ENCODE peak calls at places on chromosomes 13 and 19, in eight cellular contexts. O is fibroblast of lung, G is heart right ventricle, A is ovary, Q is AG04450, W is body of pancreas, N is uterus, B is cardiac muscle cell. J is an unnamed sample.

GRCh38 chr19:40639638-40639982 is 38.4 kb downstream of the LTBP4 start:
- DNase-seq in O (no peak), G (no peak), A (no peak), Q (no peak), W (no peak), N (no peak), B (no peak), J (no peak)

GRCh38 chr13:106299616-106300015 is 235.8 kb downstream of the EFNB2 start:
- DNase-seq in O (peak; percentile 62), G (no peak), A (no peak), Q (no peak), W (no peak), N (no peak), B (no peak), J (no peak)

GRCh38 chr13:109152941-109153340 is 523.5 kb downstream of the MYO16 start:
- DNase-seq in O (no peak), G (no peak), A (no peak), Q (no peak), W (no peak), N (no peak), B (no peak), J (no peak)

GRCh38 chr13:71017607-71018006 is 849.4 kb downstream of the DACH1 start:
- DNase-seq in O (no peak), G (no peak), A (no peak), Q (no peak), W (no peak), N (no peak), B (no peak), J (no peak)

GRCh38 chr19:32498641-32499200 is 82.3 kb upstream of the PDCD5 start:
- DNase-seq in O (no peak), G (no peak), A (no peak), Q (no peak), W (no peak), N (no peak), B (no peak), J (no peak)

GRCh38 chr19:49422407-49423277 is 599 bp downstream of the PTH2 start:
- DNase-seq in O (peak; percentile 20), G (peak; percentile 50), A (no peak), Q (no peak), W (peak; percentile 45), N (no peak), B (peak; percentile 85), J (no peak)

GRCh38 chr13:53200498-53201453 is 172.2 kb downstream of the OLFM4 start:
- DNase-seq in O (peak; percentile 2), G (peak; percentile 48), A (peak; percentile 55), Q (no peak), W (peak; percentile 83), N (no peak), B (peak; percentile 93), J (peak; percentile 43)

GRCh38 chr19:11172576-11172975 is 17.0 kb upstream of the SPC24 start:
- DNase-seq in O (no peak), G (no peak), A (no peak), Q (no peak), W (no peak), N (no peak), B (no peak), J (no peak)

GRCh38 chr19:49017666-49018351 is 918 bp upstream of the LHB start:
- DNase-seq in O (peak; percentile 47), G (peak; percentile 55), A (peak; percentile 54), Q (no peak), W (peak; percentile 59), N (no peak), B (peak; percentile 71), J (no peak)

GRCh38 chr13:48072787-48073186 is 22.1 kb downstream of the MED4 start:
- DNase-seq in O (no peak), G (no peak), A (no peak), Q (no peak), W (no peak), N (no peak), B (no peak), J (no peak)

GRCh38 chr19:41422955-41423354 is 4.2 kb downstream of the B3GNT8 start:
- DNase-seq in O (no peak), G (no peak), A (no peak), Q (no peak), W (no peak), N (no peak), B (no peak), J (no peak)

GRCh38 chr19:6464070-6464873 is at the start of gene CRB3:
- DNase-seq in O (no peak), G (no peak), A (peak; percentile 31), Q (no peak), W (peak; percentile 99), N (no peak), B (no peak), J (no peak)

GRCh38 chr19:39943586-39943985 is 9.2 kb upstream of the FCGBP start:
- DNase-seq in O (no peak), G (no peak), A (no peak), Q (no peak), W (no peak), N (no peak), B (no peak), J (no peak)

GRCh38 chr19:40231544-40232424 is 5.3 kb upstream of the CCNP start:
- DNase-seq in O (peak; percentile 15), G (no peak), A (no peak), Q (no peak), W (no peak), N (no peak), B (peak; percentile 56), J (no peak)

GRCh38 chr13:96958286-96958891 is 35.9 kb downstream of the OXGR1 start:
- DNase-seq in O (peak; percentile 40), G (no peak), A (no peak), Q (no peak), W (peak; percentile 38), N (no peak), B (peak; percentile 71), J (no peak)

GRCh38 chr19:47729799-47730520 is 15.4 kb upstream of the NOP53 start:
- DNase-seq in O (no peak), G (peak; percentile 86), A (peak; percentile 75), Q (no peak), W (peak; percentile 91), N (peak; percentile 79), B (peak; percentile 75), J (no peak)

GRCh38 chr13:46089213-46089612 is 15.6 kb downstream of the CPB2 start:
- DNase-seq in O (no peak), G (no peak), A (no peak), Q (no peak), W (no peak), N (no peak), B (no peak), J (no peak)

GRCh38 chr13:77176350-77176749 is 149.4 kb upstream of the FBXL3 start:
- DNase-seq in O (peak; percentile 32), G (no peak), A (no peak), Q (peak; percentile 42), W (no peak), N (no peak), B (no peak), J (no peak)

GRCh38 chr19:10603873-10604459 is 16.9 kb upstream of the AP1M2 start:
- DNase-seq in O (no peak), G (no peak), A (no peak), Q (no peak), W (peak; percentile 32), N (no peak), B (no peak), J (no peak)

DNA sequence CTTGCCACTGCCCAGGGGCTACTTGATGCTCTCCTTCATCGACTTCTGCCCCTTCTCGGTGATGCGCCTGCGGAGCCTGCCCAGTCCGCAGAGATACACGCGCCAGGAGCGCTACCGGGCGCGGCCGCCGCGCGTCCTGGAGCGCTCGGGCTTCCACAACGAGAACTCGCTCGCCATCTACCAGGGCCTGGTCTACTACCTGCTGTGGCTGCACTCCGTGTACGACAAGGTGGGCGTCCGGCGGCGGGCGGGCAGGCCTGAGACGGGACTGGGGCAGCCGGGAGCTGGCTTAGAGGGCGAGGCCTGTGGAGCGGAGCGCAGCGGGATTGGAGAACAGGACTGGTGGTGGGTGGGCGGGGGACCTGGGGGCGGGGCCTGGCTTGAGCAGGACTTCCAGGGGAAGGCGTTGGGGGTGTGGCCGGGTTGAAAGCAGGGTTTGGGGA is 12.7 kb upstream of the PSMD8 start:
- DNase-seq in O (peak; percentile 61), G (peak; percentile 79), A (peak; percentile 61), Q (no peak), W (peak; percentile 78), N (peak; percentile 49), B (peak; percentile 92), J (peak; percentile 71)
- TF ChIP-seq CTCF in O (no peak), G (no peak), A (no peak), Q (peak; percentile 19), W (peak; percentile 39), N (no peak), B (no peak), J (no peak)

GRCh38 chr13:20125129-20125782 is 35.6 kb downstream of the GJA3 start:
- DNase-seq in O (peak; percentile 76), G (no peak), A (no peak), Q (no peak), W (no peak), N (no peak), B (no peak), J (no peak)
- H3K27ac ChIP-seq in O (no peak overlapping the region), G (peak overlapping the region; percentile 97), A (no peak overlapping the region), Q (no peak overlapping the region), W (no peak overlapping the region), N (no peak overlapping the region), B (peak overlapping the region; percentile 93), J (peak overlapping the region; percentile 14)

DNA sequence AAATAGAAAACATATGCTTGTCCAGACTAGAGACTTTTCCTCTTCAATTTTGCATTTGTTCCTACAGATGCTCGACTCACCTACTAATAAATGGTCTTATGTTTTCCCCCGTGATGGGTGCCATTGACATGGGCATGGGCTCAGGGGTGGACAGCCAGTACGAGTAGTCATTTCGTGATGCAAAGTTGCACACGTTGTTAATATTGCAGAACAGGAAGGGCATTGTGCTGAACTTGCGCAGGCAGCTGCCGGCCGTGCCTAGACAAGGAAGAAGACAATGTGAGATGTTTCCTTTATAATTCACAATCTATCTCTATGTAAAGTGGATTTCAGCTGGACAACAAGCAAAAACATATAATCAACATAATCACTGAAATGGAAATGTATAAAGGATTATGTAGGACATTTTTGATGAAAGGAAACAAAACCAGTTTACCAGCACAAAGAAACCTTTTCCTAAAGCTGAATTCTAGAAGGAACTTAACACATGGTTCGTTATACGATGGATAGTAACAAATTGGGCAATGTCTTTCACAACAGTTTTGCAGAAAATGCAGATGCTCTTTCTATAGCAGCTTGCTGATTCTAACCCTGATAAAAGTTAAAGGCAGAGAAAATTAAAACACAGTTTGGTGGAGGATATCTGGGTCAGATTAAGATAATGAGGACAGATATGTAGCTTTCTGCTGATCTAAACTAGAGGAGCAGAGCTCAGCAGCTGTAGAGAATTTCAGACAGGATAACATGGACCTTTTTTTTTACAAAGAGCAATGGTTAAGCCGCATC is 145.7 kb downstream of the COL4A1 start:
- DNase-seq in O (no peak), G (no peak), A (no peak), Q (no peak), W (no peak), N (no peak), B (no peak), J (no peak)
- TF ChIP-seq CTCF in O (no peak), G (no peak), A (no peak), Q (no peak), W (no peak), N (no peak), B (no peak), J (no peak)

DNA sequence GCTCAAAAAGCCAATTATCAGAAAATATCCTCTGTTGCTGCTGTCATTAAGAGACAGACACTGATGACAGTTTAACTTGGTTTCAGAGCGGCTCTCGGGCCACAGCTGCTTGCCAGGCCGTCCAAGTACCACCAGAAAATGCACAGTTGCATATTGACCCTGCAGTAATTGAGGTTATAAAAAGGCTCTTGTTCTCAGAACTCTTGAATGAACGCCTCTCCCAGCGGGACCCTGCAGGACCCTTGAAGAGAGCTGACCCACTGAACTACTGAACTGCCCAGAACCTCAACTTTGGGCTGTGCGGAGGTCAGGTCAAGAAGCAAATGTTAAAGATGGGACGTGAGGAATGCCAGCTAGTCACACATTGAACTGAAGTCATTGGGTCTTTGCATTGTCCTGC is 1559.0 kb upstream of the SLC10A2 start:
- DNase-seq in O (no peak), G (no peak), A (no peak), Q (no peak), W (no peak), N (no peak), B (no peak), J (no peak)
- H3K27ac ChIP-seq in O (no peak overlapping the region), G (no peak overlapping the region), A (no peak overlapping the region), Q (no peak overlapping the region), W (no peak overlapping the region), N (no peak overlapping the region), B (no peak overlapping the region), J (no peak overlapping the region)